ENCODE peak calls at places on chromosome 22, in six cellular contexts. A, M, S, J, N and Z are unnamed samples. For H3K4me1, the result is how much of the 10 kb centered on the place peaks cover.

GRCh38 chr22:20315337-20316216 is 4.3 kb downstream of the DGCR6L start:
- DNase-seq in M (no peak), A (peak), J (no peak), S (no peak), N (peak), Z (no peak)

GRCh38 chr22:46934746-46935491 is 172.5 kb downstream of the TBC1D22A start:
- DNase-seq in M (no peak), S (no peak), A (no peak), N (peak), J (no peak), Z (no peak)

GRCh38 chr22:19913337-19913936 is 28.1 kb upstream of the COMT start:
- DNase-seq in M (no peak), J (no peak), A (no peak), N (no peak), S (no peak), Z (no peak)

GRCh38 chr22:38214248-38215056 is 12.7 kb downstream of the MAFF start:
- DNase-seq in N (peak), J (peak), S (peak), M (peak), A (peak), Z (peak)

GRCh38 chr22:39999144-39999757 is 4.5 kb downstream of the FAM83F start:
- DNase-seq in S (no peak), A (peak), M (no peak), N (peak), J (no peak), Z (no peak)

GRCh38 chr22:50627914-50628542 is at the start of gene ARSA:
- DNase-seq in N (peak), A (peak), J (peak), S (peak), M (peak), Z (peak)

GRCh38 chr22:24516301-24516737 is 21.2 kb downstream of the UPB1 start:
- DNase-seq in S (peak), J (no peak), A (no peak), M (no peak), N (no peak), Z (no peak)

GRCh38 chr22:20509344-20510047 is 2.1 kb downstream of the MED15 start:
- DNase-seq in M (peak), N (peak), J (peak), S (peak), A (peak), Z (no peak)

GRCh38 chr22:41822289-41823057 is 10.4 kb upstream of the SREBF2 start:
- DNase-seq in N (no peak), A (no peak), J (peak), S (peak), M (no peak), Z (peak)

GRCh38 chr22:38554281-38554680 is 15.7 kb downstream of the DMC1 start:
- DNase-seq in N (no peak), M (no peak), S (no peak), J (no peak), A (no peak), Z (no peak)

GRCh38 chr22:47395481-47395880 is 633.0 kb downstream of the TBC1D22A start:
- DNase-seq in M (no peak), S (no peak), A (peak), N (no peak), J (no peak), Z (no peak)

GRCh38 chr22:41560095-41560487 is 719 bp upstream of the CSDC2 start:
- DNase-seq in M (no peak), N (no peak), J (peak), S (no peak), A (no peak), Z (no peak)

GRCh38 chr22:38202437-38203089 is 769 bp downstream of the MAFF start:
- DNase-seq in S (peak), M (peak), N (peak), A (peak), J (peak), Z (peak)

GRCh38 chr22:26226538-26227297 is 57.5 kb downstream of the SEZ6L start:
- DNase-seq in N (no peak), A (no peak), J (no peak), S (no peak), M (no peak), Z (no peak)

GRCh38 chr22:49735411-49736311 is 92.0 kb downstream of the BRD1 start:
- DNase-seq in S (no peak), J (peak), N (no peak), M (no peak), A (peak), Z (no peak)

GRCh38 chr22:47203554-47203991 is 441.1 kb downstream of the TBC1D22A start:
- DNase-seq in N (no peak), J (no peak), S (no peak), M (no peak), A (no peak), Z (no peak)

GRCh38 chr22:31089101-31090100 is 8.3 kb downstream of the SMTN start:
- DNase-seq in N (peak), A (no peak), S (peak), M (no peak), J (peak), Z (no peak)

GRCh38 chr22:46068908-46069481 is 81.3 kb upstream of the PPARA start:
- DNase-seq in N (peak), M (peak), J (no peak), A (peak), S (no peak), Z (no peak)

GRCh38 chr22:35549338-35549737 is 8.7 kb downstream of the RASD2 start:
- DNase-seq in A (no peak), S (no peak), M (peak), J (no peak), N (no peak), Z (no peak)

GRCh38 chr22:43528601-43529360 is 117.0 kb downstream of the MPPED1 start:
- DNase-seq in J (peak), N (no peak), M (no peak), S (no peak), A (peak), Z (no peak)

GRCh38 chr22:46024136-46024840 is 47.3 kb upstream of the WNT7B start:
- DNase-seq in M (peak), N (no peak), A (peak), S (no peak), J (no peak), Z (no peak)

GRCh38 chr22:35437038-35437437 is 37.1 kb downstream of the MCM5 start:
- DNase-seq in S (peak), N (no peak), A (no peak), M (no peak), J (no peak), Z (no peak)

GRCh38 chr22:43177479-43177878 is 9.5 kb downstream of the TTLL12 start:
- DNase-seq in N (no peak), M (no peak), A (peak), S (no peak), J (no peak), Z (no peak)

GRCh38 chr22:20101638-20102037 is 14.3 kb upstream of the RANBP1 start:
- DNase-seq in J (no peak), S (no peak), A (peak), M (no peak), N (no peak), Z (no peak)

GRCh38 chr22:44196731-44197131 is 16.0 kb downstream of the PARVG start:
- DNase-seq in N (no peak), J (no peak), M (no peak), A (no peak), S (no peak), Z (no peak)

GRCh38 chr22:40077646-40078016 is 82.9 kb downstream of the FAM83F start:
- DNase-seq in S (no peak), J (no peak), A (no peak), N (no peak), M (no peak), Z (no peak)

GRCh38 chr22:40107756-40108437 is 69.8 kb upstream of the TNRC6B start:
- DNase-seq in J (peak), A (no peak), M (no peak), S (no peak), N (peak), Z (no peak)

GRCh38 chr22:44736581-44737413 is 15.6 kb upstream of the ARHGAP8 start:
- DNase-seq in M (no peak), A (peak), J (no peak), N (no peak), S (no peak), Z (no peak)

GRCh38 chr22:34975721-34976120 is 90.2 kb upstream of the ISX start:
- DNase-seq in J (no peak), M (no peak), A (no peak), N (no peak), S (peak), Z (no peak)

GRCh38 chr22:50305658-50306566 is 1.5 kb downstream of the PLXNB2 start:
- DNase-seq in N (peak), S (peak), M (peak), J (no peak), A (peak), Z (no peak)

GRCh38 chr22:35739642-35740041 is 22.0 kb downstream of the APOL5 start:
- DNase-seq in S (peak), J (no peak), N (no peak), A (no peak), M (no peak), Z (no peak)

GRCh38 chr22:35604671-35605457 is 12.3 kb downstream of the MB start:
- DNase-seq in J (no peak), A (peak), S (no peak), N (no peak), M (no peak), Z (no peak)

GRCh38 chr22:31504282-31504681 is 7.9 kb downstream of the SFI1 start:
- DNase-seq in M (no peak), N (no peak), J (no peak), S (no peak), A (no peak), Z (no peak)

GRCh38 chr22:45337536-45337935 is 27.8 kb downstream of the FAM118A start:
- DNase-seq in M (no peak), S (no peak), A (no peak), N (no peak), J (no peak), Z (no peak)

GRCh38 chr22:38935023-38935422 is 22.4 kb upstream of the APOBEC3A start:
- DNase-seq in M (peak), A (peak), N (peak), S (no peak), J (no peak), Z (no peak)

GRCh38 chr22:49973018-49973965 is 12.7 kb downstream of the PIM3 start:
- DNase-seq in M (no peak), S (no peak), A (no peak), N (no peak), J (peak), Z (no peak)

DNA sequence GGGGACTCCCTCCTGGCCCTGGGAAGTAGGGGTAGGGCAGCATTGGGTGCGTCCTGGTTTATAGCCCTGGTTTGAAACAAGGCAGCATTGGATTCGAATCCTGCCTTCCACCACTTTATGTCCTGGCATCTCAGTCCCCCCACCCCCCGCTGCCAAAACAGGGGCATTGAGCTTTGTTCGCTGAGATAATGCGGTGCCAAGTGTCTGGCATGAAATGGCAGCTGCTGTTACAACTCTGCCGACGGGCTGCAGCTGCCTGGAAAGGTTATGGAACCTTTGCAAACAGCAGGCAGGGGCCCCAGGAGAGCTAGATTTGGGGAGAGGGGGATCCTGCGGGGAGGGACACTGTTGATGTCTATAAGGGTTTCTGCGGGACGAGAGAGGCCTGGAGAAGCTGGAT is 1.9 kb downstream of the TST start:
- DNase-seq in J (no peak), S (no peak), A (peak), M (no peak), N (no peak), Z (no peak)
- H3K4me3 ChIP-seq in J (no peak), S (no peak), A (peak), M (peak), N (peak), Z (no peak)

GRCh38 chr22:22673628-22674027 is 29.2 kb downstream of the GGTLC2 start:
- DNase-seq in J (no peak), S (no peak), A (no peak), M (no peak), N (no peak), Z (no peak)
- H3K4me1 ChIP-seq in J (under half), S (under half), A (under half), M (under half), N (under half), Z (under half)

GRCh38 chr22:30078320-30079311 is 1.6 kb upstream of the HORMAD2 start:
- DNase-seq in A (no peak), S (peak), N (no peak), M (no peak), J (no peak), Z (peak)
- H3K4me3 ChIP-seq in A (no peak), S (no peak), N (no peak), M (no peak), J (no peak), Z (no peak)

DNA sequence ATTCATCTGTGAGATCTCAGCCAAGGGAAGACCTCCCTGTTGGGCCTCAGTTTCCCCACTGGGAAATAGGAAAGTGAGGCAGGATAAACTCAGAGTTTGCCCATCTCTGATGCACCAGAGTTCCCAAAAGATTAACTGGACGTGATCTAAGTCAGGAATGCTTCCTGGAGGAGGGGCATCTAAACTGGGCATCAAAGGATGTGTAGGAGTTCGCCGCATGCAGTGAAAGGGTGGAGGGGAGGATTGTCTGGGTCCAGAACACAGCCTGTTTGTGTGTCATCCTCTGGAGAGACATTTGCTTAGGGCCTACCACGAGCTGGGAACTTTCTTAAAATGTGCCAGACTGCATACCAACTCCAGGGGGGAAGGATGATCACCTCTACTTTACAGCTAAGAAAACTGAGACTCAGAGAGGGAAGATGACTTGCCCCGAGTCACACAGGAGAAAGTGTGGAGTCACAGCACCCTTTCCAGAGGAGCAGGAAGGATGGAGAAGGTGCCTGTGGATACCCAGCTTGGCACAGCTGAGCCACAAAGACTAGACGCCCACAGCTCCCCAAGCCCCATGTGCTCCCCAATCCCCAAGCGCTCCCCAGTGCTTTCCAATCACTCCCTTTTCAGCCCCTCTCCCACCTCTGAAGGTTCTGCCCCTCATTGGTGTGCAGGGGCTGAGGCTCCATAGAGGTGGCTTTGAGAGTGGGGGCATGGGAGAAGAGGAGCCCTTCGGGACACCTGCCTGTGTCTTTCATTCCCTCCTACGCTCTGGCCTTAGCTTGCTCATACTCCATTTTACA is 50.1 kb downstream of the MN1 start:
- DNase-seq in A (no peak), J (no peak), S (no peak), M (no peak), N (no peak), Z (no peak)
- H3K4me1 ChIP-seq in A (under half), J (under half), S (under half), M (half or more), N (under half), Z (under half)